ENCODE peak calls at places on chromosomes 12 and 14, in five cellular contexts. W is neuronal stem cell, B is IMR-90, K is H9, Q is trophoblast cell. M is an unnamed sample.

GRCh38 chr12:50734409-50735263 is 29.3 kb upstream of the ATF1 start:
- DNase-seq in W (peak; percentile 35), K (peak; percentile 51), Q (peak; percentile 56), B (peak; percentile 33), M (peak; percentile 53)

GRCh38 chr12:13205809-13206559 is 9.5 kb downstream of the EMP1 start:
- DNase-seq in B (peak; percentile 99), K (no peak), Q (peak; percentile 20), W (no peak), M (no peak)

GRCh38 chr12:96478011-96478410 is 11.4 kb upstream of the CFAP54 start:
- DNase-seq in K (no peak), W (no peak), B (no peak), Q (no peak), M (no peak)

GRCh38 chr14:32896979-32897723 is 41.5 kb upstream of the NPAS3 start:
- DNase-seq in K (no peak), Q (peak; percentile 59), B (peak; percentile 7), W (no peak), M (no peak)

GRCh38 chr14:33846100-33846824 is 104.6 kb downstream of the EGLN3 start:
- DNase-seq in W (no peak), B (no peak), Q (no peak), K (no peak), M (no peak)

GRCh38 chr14:92520102-92520651 is 6.6 kb downstream of the RIN3 start:
- DNase-seq in B (no peak), K (no peak), Q (no peak), W (no peak), M (no peak)

GRCh38 chr12:23139026-23139425 is 514.1 kb downstream of the ETNK1 start:
- DNase-seq in Q (no peak), W (no peak), K (no peak), B (no peak), M (no peak)

GRCh38 chr12:109734219-109735000 is 20.8 kb downstream of the FAM222A start:
- DNase-seq in Q (no peak), W (no peak), B (peak; percentile 1), K (peak; percentile 90), M (peak; percentile 63)

GRCh38 chr14:100103261-100104005 is 38.2 kb downstream of the EVL start:
- DNase-seq in B (peak; percentile 13), Q (no peak), W (no peak), K (no peak), M (no peak)

GRCh38 chr12:12719496-12719895 is 2.3 kb downstream of the CDKN1B start:
- DNase-seq in B (no peak), K (no peak), Q (no peak), W (no peak), M (no peak)

GRCh38 chr14:31527546-31527945 is 33.7 kb upstream of the NUBPL start:
- DNase-seq in W (no peak), K (no peak), Q (no peak), B (no peak), M (no peak)

GRCh38 chr14:64293976-64294671 is at the start of gene ESR2:
- DNase-seq in K (peak; percentile 56), Q (peak; percentile 23), B (peak; percentile 36), W (peak; percentile 48), M (peak; percentile 73)

GRCh38 chr12:19683178-19683927 is 244.1 kb downstream of the AEBP2 start:
- DNase-seq in Q (no peak), W (no peak), K (no peak), B (peak; percentile 73), M (no peak)

GRCh38 chr12:115960868-115961802 is 316.4 kb downstream of the MED13L start:
- DNase-seq in W (no peak), B (no peak), Q (peak; percentile 96), K (no peak), M (no peak)

GRCh38 chr12:45402288-45402687 is 186.4 kb downstream of the ANO6 start:
- DNase-seq in B (peak; percentile 50), K (no peak), Q (no peak), W (no peak), M (no peak)

GRCh38 chr12:131346578-131347344 is 364.1 kb upstream of the SFSWAP start:
- DNase-seq in B (no peak), W (no peak), K (no peak), Q (peak; percentile 22), M (no peak)

GRCh38 chr14:102586420-102587119 is 5.9 kb upstream of the RCOR1 start:
- DNase-seq in B (peak; percentile 73), Q (peak; percentile 66), K (no peak), W (no peak), M (no peak)

DNA sequence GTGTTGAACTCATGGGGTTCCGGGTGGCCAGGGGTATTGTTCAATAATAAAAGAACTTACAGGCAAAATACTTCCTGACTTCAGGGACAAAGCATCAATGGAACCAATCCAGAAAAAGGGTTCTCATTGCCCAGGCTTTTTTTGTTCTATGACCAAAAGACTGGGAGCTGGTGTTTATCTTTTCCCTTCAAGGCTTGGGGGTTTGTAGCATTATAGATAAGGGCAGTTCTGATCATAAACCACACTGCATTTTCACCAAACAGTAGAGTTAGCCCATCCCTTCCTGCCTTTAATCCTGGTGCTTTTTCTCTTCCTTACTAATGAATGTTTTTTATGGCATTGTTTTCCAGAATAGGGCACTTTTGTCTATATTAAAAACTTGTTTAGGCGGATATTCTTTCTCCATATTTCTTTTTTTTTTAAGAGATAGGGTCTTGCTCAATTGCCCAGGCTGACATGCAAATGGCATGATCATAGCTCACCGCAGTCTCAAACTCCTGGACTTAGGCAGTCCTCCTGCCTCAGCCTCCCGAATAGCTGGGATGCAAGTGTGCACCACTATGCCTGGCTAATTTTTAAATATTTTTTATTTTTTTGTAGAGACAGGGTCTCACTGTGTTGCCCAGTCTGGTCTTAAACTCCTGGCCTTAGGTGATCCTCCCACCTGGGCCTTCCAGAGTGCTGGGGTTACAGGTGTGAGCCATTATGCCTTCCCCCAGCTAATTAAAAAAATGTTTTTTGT is 9.7 kb downstream of the FUT8 start:
- DNase-seq in W (no peak), B (no peak), Q (no peak), K (no peak), M (no peak)
- H2AK5ac ChIP-seq in W (no peak overlapping the region), B (no peak overlapping the region), Q (no peak overlapping the region), K (no peak overlapping the region), M (no peak overlapping the region)

DNA sequence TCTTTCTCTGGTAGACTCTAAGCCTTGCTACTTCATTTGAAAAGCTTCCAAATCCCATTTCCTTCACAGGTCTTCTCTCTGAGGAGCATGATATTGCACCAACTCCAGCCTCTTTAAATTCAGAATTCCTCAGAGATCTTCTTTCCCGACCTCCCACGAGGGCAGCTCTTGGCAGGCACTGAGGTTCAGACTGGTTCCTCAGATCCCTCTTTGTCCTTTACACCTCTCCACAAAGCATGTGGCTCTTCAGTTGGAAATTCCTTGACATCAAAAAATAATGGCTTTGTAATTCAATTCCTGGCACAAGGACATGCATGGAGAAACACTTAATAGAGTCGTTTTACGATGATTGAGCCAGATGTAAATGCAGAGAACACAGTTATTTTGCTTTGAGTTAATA is 63.2 kb upstream of the TMX1 start:
- DNase-seq in B (no peak), W (no peak), Q (no peak), K (no peak), M (no peak)
- H2AK5ac ChIP-seq in B (no peak overlapping the region), W (no peak overlapping the region), Q (no peak overlapping the region), K (no peak overlapping the region), M (no peak overlapping the region)

GRCh38 chr14:61608245-61609142 is 86.8 kb upstream of the HIF1A start:
- DNase-seq in W (peak; percentile 67), K (no peak), B (peak; percentile 52), Q (no peak), M (no peak)
- H2AK5ac ChIP-seq in W (no peak overlapping the region), K (no peak overlapping the region), B (peak overlapping the region; percentile 90), Q (peak overlapping the region; percentile 97), M (no peak overlapping the region)

GRCh38 chr14:93959239-93960107 is 16.9 kb downstream of the ASB2 start:
- DNase-seq in B (peak; percentile 95), Q (peak; percentile 98), K (peak; percentile 83), W (no peak), M (no peak)
- H2AK5ac ChIP-seq in B (peak overlapping the region; percentile 85), Q (no peak overlapping the region), K (no peak overlapping the region), W (peak overlapping the region; percentile 52), M (no peak overlapping the region)